ENCODE peak calls at places on chromosomes 13 and 19, in five cellular contexts. D, W, U, O and N are unnamed samples. For H3K4me1, the result is how much of the 10 kb centered on the place peaks cover.

GRCh38 chr13:112134150-112135075 is 67.5 kb downstream of the SOX1 start:
- DNase-seq in D (peak), W (no peak), U (no peak), O (no peak), N (no peak)

GRCh38 chr13:40102360-40102727 is 446.9 kb downstream of the COG6 start:
- DNase-seq in D (no peak), W (no peak), U (no peak), O (no peak), N (no peak)

GRCh38 chr13:52348983-52349780 is 56.8 kb downstream of the THSD1 start:
- DNase-seq in D (no peak), W (no peak), U (no peak), O (no peak), N (no peak)

GRCh38 chr19:50890422-50891252 is 17.4 kb downstream of the KLK2 start:
- DNase-seq in D (no peak), W (no peak), U (no peak), O (no peak), N (no peak)

GRCh38 chr13:50126378-50127016 is 111.3 kb downstream of the KCNRG start:
- DNase-seq in D (no peak), W (no peak), U (no peak), O (no peak), N (no peak)

GRCh38 chr13:109708014-109708617 is 78.3 kb downstream of the IRS2 start:
- DNase-seq in D (no peak), W (no peak), U (no peak), O (no peak), N (no peak)

GRCh38 chr19:28737021-28737525 is 475.9 kb downstream of the UQCRFS1 start:
- DNase-seq in D (no peak), W (peak), U (no peak), O (no peak), N (no peak)

GRCh38 chr19:49491804-49492572 is 4.2 kb upstream of the RPS11 start:
- DNase-seq in D (no peak), W (no peak), U (no peak), O (no peak), N (no peak)

GRCh38 chr19:16928916-16929315 is 40.1 kb downstream of the F2RL3 start:
- DNase-seq in D (peak), W (no peak), U (no peak), O (no peak), N (no peak)

GRCh38 chr19:38759590-38760003 is 13.7 kb downstream of the LGALS7 start:
- DNase-seq in D (no peak), W (peak), U (no peak), O (no peak), N (peak)

GRCh38 chr13:110911880-110912279 is 3.0 kb downstream of the ANKRD10 start:
- DNase-seq in D (no peak), W (no peak), U (no peak), O (no peak), N (no peak)

GRCh38 chr13:37481005-37481857 is 117.3 kb downstream of the POSTN start:
- DNase-seq in D (no peak), W (no peak), U (no peak), O (no peak), N (no peak)

GRCh38 chr19:2977686-2978466 is 512 bp downstream of the TLE6 start:
- DNase-seq in D (no peak), W (peak), U (no peak), O (no peak), N (no peak)

GRCh38 chr13:33340631-33341030 is 55.1 kb upstream of the STARD13 start:
- DNase-seq in D (no peak), W (no peak), U (no peak), O (no peak), N (no peak)

GRCh38 chr13:99316657-99317244 is 9.6 kb upstream of the GPR183 start:
- DNase-seq in D (no peak), W (peak), U (no peak), O (no peak), N (peak)

GRCh38 chr19:3095375-3096191 is 1.4 kb downstream of the GNA11 start:
- DNase-seq in D (no peak), W (no peak), U (no peak), O (no peak), N (peak)

GRCh38 chr13:22002893-22003292 is 332.0 kb downstream of the FGF9 start:
- DNase-seq in D (no peak), W (no peak), U (no peak), O (no peak), N (no peak)

GRCh38 chr13:39602614-39603366 is at the start of gene LHFPL6:
- DNase-seq in D (peak), W (peak), U (peak), O (peak), N (peak)

GRCh38 chr19:36257512-36257876 is 42.6 kb downstream of the ZNF146 start:
- DNase-seq in D (no peak), W (peak), U (no peak), O (no peak), N (peak)

GRCh38 chr13:22447132-22447886 is 733.5 kb upstream of the SGCG start:
- DNase-seq in D (no peak), W (no peak), U (no peak), O (no peak), N (no peak)

GRCh38 chr19:1663854-1664253 is 11.4 kb upstream of the TCF3 start:
- DNase-seq in D (no peak), W (no peak), U (no peak), O (no peak), N (no peak)

GRCh38 chr19:38736036-38736412 is 8.2 kb downstream of the CAPN12 start:
- DNase-seq in D (no peak), W (peak), U (peak), O (no peak), N (peak)

GRCh38 chr13:43830481-43830873 is 43.7 kb upstream of the ENOX1 start:
- DNase-seq in D (no peak), W (no peak), U (no peak), O (no peak), N (no peak)

GRCh38 chr19:12034610-12035009 is 869 bp downstream of the ZNF433 start:
- DNase-seq in D (no peak), W (no peak), U (no peak), O (no peak), N (no peak)

GRCh38 chr19:17121736-17122293 is 46.2 kb downstream of the MYO9B start:
- DNase-seq in D (no peak), W (no peak), U (no peak), O (no peak), N (no peak)

GRCh38 chr19:4722671-4723464 is 774 bp downstream of the DPP9 start:
- DNase-seq in D (no peak), W (peak), U (peak), O (no peak), N (no peak)

GRCh38 chr13:94196426-94196825 is 283.1 kb downstream of the DCT start:
- DNase-seq in D (no peak), W (no peak), U (no peak), O (no peak), N (no peak)

GRCh38 chr19:48568345-48568886 is 16.4 kb downstream of the SULT2B1 start:
- DNase-seq in D (peak), W (peak), U (peak), O (peak), N (peak)

GRCh38 chr19:1252818-1253513 is 4.6 kb downstream of the MIDN start:
- DNase-seq in D (peak), W (peak), U (peak), O (peak), N (peak)

GRCh38 chr19:49210108-49210900 is 52.7 kb downstream of the TRPM4 start:
- DNase-seq in D (no peak), W (peak), U (peak), O (no peak), N (peak)

GRCh38 chr13:80477641-80478443 is 136.9 kb upstream of the SPRY2 start:
- DNase-seq in D (no peak), W (no peak), U (no peak), O (no peak), N (no peak)

GRCh38 chr13:73018336-73018735 is 40.5 kb upstream of the KLF5 start:
- DNase-seq in D (no peak), W (no peak), U (no peak), O (no peak), N (no peak)

GRCh38 chr13:80408270-80408669 is 67.3 kb upstream of the SPRY2 start:
- DNase-seq in D (no peak), W (peak), U (no peak), O (no peak), N (no peak)

GRCh38 chr19:55070755-55071502 is 4.7 kb upstream of the EPS8L1 start:
- DNase-seq in D (no peak), W (peak), U (no peak), O (no peak), N (no peak)

GRCh38 chr19:35590875-35591274 is 4.9 kb downstream of the PMIS2 start:
- DNase-seq in D (no peak), W (no peak), U (no peak), O (no peak), N (no peak)

GRCh38 chr13:59266478-59267063 is 897.2 kb downstream of the DIAPH3 start:
- DNase-seq in D (no peak), W (no peak), U (no peak), O (no peak), N (no peak)

GRCh38 chr19:18298601-18299000 is 17.2 kb upstream of the JUND start:
- DNase-seq in D (no peak), W (no peak), U (no peak), O (no peak), N (no peak)

GRCh38 chr19:55075366-55075998 is at the start of gene EPS8L1:
- DNase-seq in D (peak), W (peak), U (no peak), O (no peak), N (peak)

GRCh38 chr13:21965095-21965494 is 294.2 kb downstream of the FGF9 start:
- DNase-seq in D (no peak), W (no peak), U (no peak), O (no peak), N (no peak)

DNA sequence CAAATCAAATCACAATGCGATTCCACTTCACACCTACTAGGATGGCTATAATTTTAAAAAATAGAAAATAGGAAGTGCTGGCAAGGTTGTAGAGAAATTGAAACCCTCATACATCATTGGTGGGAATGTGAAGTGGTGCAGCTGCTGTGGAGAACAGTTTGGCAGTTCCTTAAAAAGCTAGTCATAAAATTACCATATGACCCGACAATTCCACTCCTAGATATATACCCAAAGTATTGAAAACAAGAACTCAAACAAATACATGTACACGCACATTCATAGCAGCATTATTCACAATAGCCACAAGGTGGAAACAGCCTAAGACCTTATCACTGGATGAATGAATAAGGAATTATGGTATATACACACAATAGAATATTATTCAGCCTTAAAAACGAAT is 12.0 kb downstream of the HMGB1 start:
- DNase-seq in D (no peak), W (no peak), U (no peak), O (no peak), N (no peak)
- TF ChIP-seq CTCF in D (no peak), W (no peak), U (no peak), O (no peak), N (no peak)

DNA sequence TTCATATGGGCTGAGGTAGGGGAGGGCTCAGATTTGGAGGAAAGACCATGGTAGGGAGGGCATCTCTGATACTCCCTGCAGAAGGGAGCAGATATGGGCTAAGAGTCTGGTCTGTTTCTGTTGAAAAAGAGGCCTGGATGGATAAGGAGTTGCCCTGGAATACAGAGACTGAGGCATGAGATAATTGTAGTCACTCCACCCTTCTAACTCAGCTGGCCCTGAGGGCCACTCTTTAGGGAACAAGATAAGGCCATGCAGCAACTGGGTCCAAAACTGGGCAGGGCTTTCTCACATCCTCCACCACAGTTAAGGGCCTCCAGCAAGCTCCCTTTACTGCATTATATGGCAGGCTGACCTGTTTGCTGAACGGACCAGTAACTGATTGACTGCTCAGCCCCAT is 1.3 kb downstream of the ZNF749 start:
- DNase-seq in D (no peak), W (no peak), U (no peak), O (no peak), N (no peak)
- H3K4me3 ChIP-seq in D (peak), W (no peak), U (peak), O (peak), N (no peak)

DNA sequence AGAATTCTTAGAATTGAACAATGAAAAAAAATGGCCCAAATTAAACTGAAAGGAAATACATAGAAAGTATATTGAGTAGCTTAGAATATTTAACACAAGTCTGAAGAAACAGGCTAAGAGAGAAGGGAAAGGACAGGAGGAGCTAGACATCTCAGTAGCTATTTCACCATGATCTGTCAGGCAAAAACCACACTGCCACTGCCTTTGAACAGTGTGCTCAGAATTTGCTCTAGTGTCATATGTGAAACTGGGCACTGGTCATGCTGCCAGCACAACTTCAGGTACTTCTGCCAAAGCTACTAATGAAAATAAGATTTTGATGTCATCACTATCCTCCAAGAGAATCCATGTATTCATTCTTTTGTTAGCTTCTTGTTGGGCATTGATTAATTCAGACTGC is 1280.8 kb upstream of the PCDH20 start:
- DNase-seq in D (no peak), W (no peak), U (no peak), O (no peak), N (no peak)
- H3K4me1 ChIP-seq in D (under half), W (under half), U (under half), O (under half), N (under half)

GRCh38 chr19:40217027-40217810 is 965 bp downstream of the TTC9B start:
- DNase-seq in D (no peak), W (peak), U (no peak), O (no peak), N (peak)
- TF ChIP-seq CTCF in D (no peak), W (no peak), U (peak), O (peak), N (no peak)

DNA sequence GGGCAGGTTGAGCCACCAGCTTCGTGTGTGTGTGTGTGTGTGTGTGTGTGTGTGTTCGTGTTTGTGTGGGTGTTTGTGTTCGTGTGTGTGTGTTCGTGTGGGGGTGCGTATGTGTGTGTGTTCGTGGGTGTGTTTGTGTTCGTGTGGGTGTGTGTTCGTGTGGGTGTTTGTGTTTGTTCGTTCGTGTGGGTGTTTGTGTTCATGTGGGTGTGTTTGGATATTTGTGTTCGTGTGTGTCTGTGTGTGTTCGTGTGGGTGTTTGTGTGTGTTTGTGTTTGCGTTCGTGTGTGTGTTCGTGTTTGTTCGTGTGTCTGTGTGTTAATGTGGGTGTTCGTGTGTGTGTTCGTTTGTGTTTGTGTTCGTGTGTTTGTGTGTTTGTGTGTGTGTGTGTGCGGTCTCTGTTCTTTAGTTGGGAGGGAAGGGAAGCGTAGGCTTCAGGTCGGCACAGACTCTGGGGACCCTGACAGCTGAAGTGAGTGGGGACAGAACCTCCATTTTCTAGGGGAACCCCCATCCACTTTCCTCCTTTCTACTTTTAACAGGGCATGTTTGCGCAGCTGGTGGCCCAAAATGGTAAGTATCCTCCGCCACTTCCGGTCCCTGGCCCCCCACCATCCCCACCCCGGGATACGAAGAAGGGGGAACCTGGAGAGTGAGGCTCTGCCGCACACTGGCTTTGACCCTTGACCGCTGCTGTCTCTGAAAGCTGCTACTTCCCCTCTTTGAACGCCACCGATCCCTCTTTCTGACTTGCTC is 1.6 kb downstream of the TNFSF9 start:
- DNase-seq in D (no peak), W (no peak), U (no peak), O (no peak), N (no peak)
- H3K4me3 ChIP-seq in D (no peak), W (no peak), U (no peak), O (no peak), N (peak)

GRCh38 chr13:97238883-97239282 is 16.8 kb downstream of the MBNL2 start:
- DNase-seq in D (no peak), W (no peak), U (no peak), O (no peak), N (no peak)

GRCh38 chr13:97237388-97237787 is 15.3 kb downstream of the MBNL2 start:
- DNase-seq in D (no peak), W (no peak), U (no peak), O (no peak), N (no peak)

GRCh38 chr13:97239943-97240788 is 18.0 kb downstream of the MBNL2 start:
- DNase-seq in D (no peak), W (no peak), U (no peak), O (no peak), N (no peak)

GRCh38 chr13:97239306-97239705 is 17.2 kb downstream of the MBNL2 start:
- DNase-seq in D (no peak), W (no peak), U (no peak), O (no peak), N (no peak)

DNA sequence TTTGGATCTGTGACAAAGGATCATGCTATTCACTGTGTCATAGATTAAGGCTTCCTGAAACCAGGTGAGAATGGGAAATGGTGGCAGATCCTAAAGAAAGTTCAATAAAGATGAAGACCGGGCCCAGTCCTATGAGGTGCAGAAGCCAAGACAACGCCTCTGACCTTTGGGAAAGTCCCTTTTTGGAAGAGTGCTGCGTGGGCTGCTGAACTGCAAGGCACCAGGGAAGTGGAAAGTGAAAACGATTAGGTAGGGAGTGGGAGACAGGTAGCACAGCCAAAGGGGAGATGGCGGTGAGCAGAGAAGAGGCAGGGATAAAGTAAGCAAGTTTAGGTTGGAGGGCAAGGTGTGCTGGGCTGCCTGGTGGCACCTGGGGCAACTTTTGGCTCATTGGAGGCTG is 16.3 kb downstream of the MBNL2 start:
- DNase-seq in D (no peak), W (no peak), U (no peak), O (no peak), N (no peak)
- H3K4me1 ChIP-seq in D (under half), W (under half), U (under half), O (half or more), N (half or more)

GRCh38 chr19:31180907-31181306 is 168.3 kb downstream of the TSHZ3 start:
- DNase-seq in D (no peak), W (no peak), U (no peak), O (peak), N (no peak)

GRCh38 chr19:31181535-31181934 is 167.7 kb downstream of the TSHZ3 start:
- DNase-seq in D (no peak), W (no peak), U (no peak), O (peak), N (no peak)

GRCh38 chr19:31179471-31179852 is 169.8 kb downstream of the TSHZ3 start:
- DNase-seq in D (no peak), W (no peak), U (no peak), O (peak), N (no peak)

GRCh38 chr19:31185261-31185660 is 164.0 kb downstream of the TSHZ3 start:
- DNase-seq in D (no peak), W (no peak), U (no peak), O (peak), N (no peak)
- TF ChIP-seq CTCF in D (no peak), W (no peak), U (no peak), O (no peak), N (no peak)

DNA sequence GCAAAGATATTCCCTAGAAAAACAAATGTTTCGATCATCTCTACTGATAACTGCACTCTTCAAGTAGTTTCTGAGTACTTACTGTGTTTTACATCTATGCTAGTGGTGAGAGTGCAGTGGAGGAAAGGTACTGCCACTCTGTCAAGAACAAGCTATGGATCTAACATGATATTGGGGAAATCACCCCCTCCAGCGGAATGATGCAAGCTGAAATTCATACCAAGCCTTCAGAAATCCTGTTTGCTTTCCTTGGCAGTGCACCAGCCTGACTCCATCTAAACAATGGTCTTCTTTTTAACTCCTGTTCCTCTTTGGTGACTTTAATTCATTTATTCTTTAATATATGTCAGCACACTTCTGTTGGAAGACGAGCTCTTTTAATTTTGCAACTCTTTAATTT is 238.0 kb downstream of the PCDH9 start:
- DNase-seq in D (no peak), W (no peak), U (no peak), O (no peak), N (no peak)
- H3K4me3 ChIP-seq in D (no peak), W (no peak), U (no peak), O (no peak), N (no peak)

GRCh38 chr19:45514376-45515051 is 7.2 kb downstream of the VASP start:
- DNase-seq in D (no peak), W (peak), U (no peak), O (no peak), N (peak)
- H3K4me1 ChIP-seq in D (under half), W (under half), U (under half), O (half or more), N (half or more)